ENCODE peak calls at places on chromosomes 16 and 17, in nine cellular contexts. One of them, this sample, is unnamed.

GRCh38 chr17:75869282-75870141 is 8.9 kb downstream of the TRIM47 start:
- DNase-seq in endodermal cell: peak
- DNase-seq in NCI-H510A treated with DMSO at 0.1 percent for 48 hours: no peak
- DNase-seq in cardiac muscle cell: peak
- DNase-seq in NCI-H2029: no peak
- DNase-seq in natural killer cell: no peak
- DNase-seq in bronchial epithelial cell: peak
- DNase-seq in type B pancreatic cell: no peak
- DNase-seq in H54: peak
- DNase-seq in this sample: peak

GRCh38 chr17:67624886-67625656 is 92.7 kb upstream of the NOL11 start:
- DNase-seq in endodermal cell: no peak
- DNase-seq in NCI-H510A treated with DMSO at 0.1 percent for 48 hours: peak
- DNase-seq in cardiac muscle cell: no peak
- DNase-seq in NCI-H2029: peak
- DNase-seq in natural killer cell: no peak
- DNase-seq in bronchial epithelial cell: no peak
- DNase-seq in type B pancreatic cell: no peak
- DNase-seq in H54: peak
- DNase-seq in this sample: no peak

GRCh38 chr16:852451-853185 is 52.1 kb upstream of the GNG13 start:
- DNase-seq in endodermal cell: no peak
- DNase-seq in NCI-H510A treated with DMSO at 0.1 percent for 48 hours: no peak
- DNase-seq in cardiac muscle cell: no peak
- DNase-seq in NCI-H2029: no peak
- DNase-seq in natural killer cell: no peak
- DNase-seq in bronchial epithelial cell: no peak
- DNase-seq in type B pancreatic cell: no peak
- DNase-seq in H54: no peak
- DNase-seq in this sample: no peak

GRCh38 chr16:65510850-65511249 is 389.0 kb upstream of the CDH11 start:
- DNase-seq in endodermal cell: peak
- DNase-seq in NCI-H510A treated with DMSO at 0.1 percent for 48 hours: no peak
- DNase-seq in cardiac muscle cell: peak
- DNase-seq in NCI-H2029: no peak
- DNase-seq in natural killer cell: no peak
- DNase-seq in bronchial epithelial cell: no peak
- DNase-seq in type B pancreatic cell: no peak
- DNase-seq in H54: no peak
- DNase-seq in this sample: no peak

GRCh38 chr16:27304881-27305280 is 8.9 kb upstream of the IL4R start:
- DNase-seq in endodermal cell: no peak
- DNase-seq in NCI-H510A treated with DMSO at 0.1 percent for 48 hours: no peak
- DNase-seq in cardiac muscle cell: no peak
- DNase-seq in NCI-H2029: no peak
- DNase-seq in natural killer cell: no peak
- DNase-seq in bronchial epithelial cell: no peak
- DNase-seq in type B pancreatic cell: no peak
- DNase-seq in H54: no peak
- DNase-seq in this sample: no peak

GRCh38 chr16:75289189-75289588 is 37.8 kb upstream of the BCAR1 start:
- DNase-seq in endodermal cell: peak
- DNase-seq in NCI-H510A treated with DMSO at 0.1 percent for 48 hours: no peak
- DNase-seq in cardiac muscle cell: peak
- DNase-seq in NCI-H2029: no peak
- DNase-seq in natural killer cell: no peak
- DNase-seq in bronchial epithelial cell: peak
- DNase-seq in type B pancreatic cell: no peak
- DNase-seq in H54: no peak
- DNase-seq in this sample: no peak

GRCh38 chr17:31266042-31266441 is 31.0 kb downstream of the OMG start:
- DNase-seq in endodermal cell: no peak
- DNase-seq in NCI-H510A treated with DMSO at 0.1 percent for 48 hours: no peak
- DNase-seq in cardiac muscle cell: no peak
- DNase-seq in NCI-H2029: no peak
- DNase-seq in natural killer cell: no peak
- DNase-seq in bronchial epithelial cell: peak
- DNase-seq in type B pancreatic cell: no peak
- DNase-seq in H54: no peak
- DNase-seq in this sample: no peak

GRCh38 chr16:84374160-84374489 is 5.8 kb downstream of the ATP2C2 start:
- DNase-seq in endodermal cell: no peak
- DNase-seq in NCI-H510A treated with DMSO at 0.1 percent for 48 hours: no peak
- DNase-seq in cardiac muscle cell: no peak
- DNase-seq in NCI-H2029: no peak
- DNase-seq in natural killer cell: no peak
- DNase-seq in bronchial epithelial cell: peak
- DNase-seq in type B pancreatic cell: no peak
- DNase-seq in H54: no peak
- DNase-seq in this sample: no peak

GRCh38 chr16:17076121-17076757 is 394.5 kb downstream of the XYLT1 start:
- DNase-seq in endodermal cell: no peak
- DNase-seq in NCI-H510A treated with DMSO at 0.1 percent for 48 hours: no peak
- DNase-seq in cardiac muscle cell: no peak
- DNase-seq in NCI-H2029: no peak
- DNase-seq in natural killer cell: no peak
- DNase-seq in bronchial epithelial cell: no peak
- DNase-seq in type B pancreatic cell: no peak
- DNase-seq in H54: no peak
- DNase-seq in this sample: no peak

GRCh38 chr17:82844796-82845162 is 5.0 kb upstream of the ZNF750 start:
- DNase-seq in endodermal cell: no peak
- DNase-seq in NCI-H510A treated with DMSO at 0.1 percent for 48 hours: no peak
- DNase-seq in cardiac muscle cell: no peak
- DNase-seq in NCI-H2029: no peak
- DNase-seq in natural killer cell: no peak
- DNase-seq in bronchial epithelial cell: no peak
- DNase-seq in type B pancreatic cell: no peak
- DNase-seq in H54: no peak
- DNase-seq in this sample: no peak

GRCh38 chr16:50478773-50479149 is 69.4 kb upstream of the NKD1 start:
- DNase-seq in endodermal cell: no peak
- DNase-seq in NCI-H510A treated with DMSO at 0.1 percent for 48 hours: peak
- DNase-seq in cardiac muscle cell: no peak
- DNase-seq in NCI-H2029: peak
- DNase-seq in natural killer cell: no peak
- DNase-seq in bronchial epithelial cell: no peak
- DNase-seq in type B pancreatic cell: no peak
- DNase-seq in H54: no peak
- DNase-seq in this sample: peak

GRCh38 chr16:55662641-55663040 is 6.9 kb downstream of the SLC6A2 start:
- DNase-seq in endodermal cell: no peak
- DNase-seq in NCI-H510A treated with DMSO at 0.1 percent for 48 hours: no peak
- DNase-seq in cardiac muscle cell: no peak
- DNase-seq in NCI-H2029: no peak
- DNase-seq in natural killer cell: no peak
- DNase-seq in bronchial epithelial cell: no peak
- DNase-seq in type B pancreatic cell: no peak
- DNase-seq in H54: no peak
- DNase-seq in this sample: no peak

GRCh38 chr17:77286641-77287431 is 146.1 kb downstream of the SEC14L1 start:
- DNase-seq in endodermal cell: no peak
- DNase-seq in NCI-H510A treated with DMSO at 0.1 percent for 48 hours: peak
- DNase-seq in cardiac muscle cell: peak
- DNase-seq in NCI-H2029: peak
- DNase-seq in natural killer cell: no peak
- DNase-seq in bronchial epithelial cell: peak
- DNase-seq in type B pancreatic cell: no peak
- DNase-seq in H54: peak
- DNase-seq in this sample: peak

GRCh38 chr16:64238576-64238975 is 883.3 kb downstream of the CDH11 start:
- DNase-seq in endodermal cell: no peak
- DNase-seq in NCI-H510A treated with DMSO at 0.1 percent for 48 hours: no peak
- DNase-seq in cardiac muscle cell: no peak
- DNase-seq in NCI-H2029: no peak
- DNase-seq in natural killer cell: no peak
- DNase-seq in bronchial epithelial cell: peak
- DNase-seq in type B pancreatic cell: no peak
- DNase-seq in H54: no peak
- DNase-seq in this sample: no peak

GRCh38 chr16:31094088-31094423 is 541 bp downstream of the VKORC1 start:
- DNase-seq in endodermal cell: peak
- DNase-seq in NCI-H510A treated with DMSO at 0.1 percent for 48 hours: peak
- DNase-seq in cardiac muscle cell: no peak
- DNase-seq in NCI-H2029: no peak
- DNase-seq in natural killer cell: no peak
- DNase-seq in bronchial epithelial cell: no peak
- DNase-seq in type B pancreatic cell: no peak
- DNase-seq in H54: no peak
- DNase-seq in this sample: no peak

GRCh38 chr16:3036726-3037315 is at the start of gene BICDL2:
- DNase-seq in endodermal cell: peak
- DNase-seq in NCI-H510A treated with DMSO at 0.1 percent for 48 hours: peak
- DNase-seq in cardiac muscle cell: no peak
- DNase-seq in NCI-H2029: no peak
- DNase-seq in natural killer cell: no peak
- DNase-seq in bronchial epithelial cell: no peak
- DNase-seq in type B pancreatic cell: no peak
- DNase-seq in H54: no peak
- DNase-seq in this sample: no peak

GRCh38 chr17:39626671-39627169 is at the start of gene PPP1R1B:
- DNase-seq in endodermal cell: peak
- DNase-seq in NCI-H510A treated with DMSO at 0.1 percent for 48 hours: no peak
- DNase-seq in cardiac muscle cell: no peak
- DNase-seq in NCI-H2029: no peak
- DNase-seq in natural killer cell: no peak
- DNase-seq in bronchial epithelial cell: no peak
- DNase-seq in type B pancreatic cell: no peak
- DNase-seq in H54: no peak
- DNase-seq in this sample: no peak

GRCh38 chr17:7557147-7557764 is 1.3 kb upstream of the TNFSF13 start:
- DNase-seq in endodermal cell: peak
- DNase-seq in NCI-H510A treated with DMSO at 0.1 percent for 48 hours: no peak
- DNase-seq in cardiac muscle cell: no peak
- DNase-seq in NCI-H2029: no peak
- DNase-seq in natural killer cell: no peak
- DNase-seq in bronchial epithelial cell: no peak
- DNase-seq in type B pancreatic cell: no peak
- DNase-seq in H54: no peak
- DNase-seq in this sample: no peak

GRCh38 chr17:33949100-33949499 is 306.0 kb upstream of the CCL2 start:
- DNase-seq in endodermal cell: peak
- DNase-seq in NCI-H510A treated with DMSO at 0.1 percent for 48 hours: no peak
- DNase-seq in cardiac muscle cell: no peak
- DNase-seq in NCI-H2029: no peak
- DNase-seq in natural killer cell: no peak
- DNase-seq in bronchial epithelial cell: no peak
- DNase-seq in type B pancreatic cell: no peak
- DNase-seq in H54: no peak
- DNase-seq in this sample: peak

GRCh38 chr17:74089869-74090464 is 113.5 kb upstream of the RPL38 start:
- DNase-seq in endodermal cell: peak
- DNase-seq in NCI-H510A treated with DMSO at 0.1 percent for 48 hours: peak
- DNase-seq in cardiac muscle cell: peak
- DNase-seq in NCI-H2029: peak
- DNase-seq in natural killer cell: peak
- DNase-seq in bronchial epithelial cell: peak
- DNase-seq in type B pancreatic cell: no peak
- DNase-seq in H54: peak
- DNase-seq in this sample: peak

GRCh38 chr17:29884995-29885394 is 45.0 kb downstream of the SSH2 start:
- DNase-seq in endodermal cell: no peak
- DNase-seq in NCI-H510A treated with DMSO at 0.1 percent for 48 hours: no peak
- DNase-seq in cardiac muscle cell: no peak
- DNase-seq in NCI-H2029: no peak
- DNase-seq in natural killer cell: no peak
- DNase-seq in bronchial epithelial cell: no peak
- DNase-seq in type B pancreatic cell: no peak
- DNase-seq in H54: no peak
- DNase-seq in this sample: no peak

GRCh38 chr16:68798398-68798797 is 44.9 kb upstream of the TANGO6 start:
- DNase-seq in endodermal cell: no peak
- DNase-seq in NCI-H510A treated with DMSO at 0.1 percent for 48 hours: peak
- DNase-seq in cardiac muscle cell: no peak
- DNase-seq in NCI-H2029: no peak
- DNase-seq in natural killer cell: no peak
- DNase-seq in bronchial epithelial cell: peak
- DNase-seq in type B pancreatic cell: no peak
- DNase-seq in H54: no peak
- DNase-seq in this sample: no peak

GRCh38 chr17:35423761-35424160 is 8.5 kb downstream of the SLFN12 start:
- DNase-seq in endodermal cell: no peak
- DNase-seq in NCI-H510A treated with DMSO at 0.1 percent for 48 hours: no peak
- DNase-seq in cardiac muscle cell: peak
- DNase-seq in NCI-H2029: no peak
- DNase-seq in natural killer cell: no peak
- DNase-seq in bronchial epithelial cell: peak
- DNase-seq in type B pancreatic cell: no peak
- DNase-seq in H54: no peak
- DNase-seq in this sample: no peak

GRCh38 chr16:47492428-47493357 is 31.6 kb downstream of the PHKB start:
- DNase-seq in endodermal cell: no peak
- DNase-seq in NCI-H510A treated with DMSO at 0.1 percent for 48 hours: no peak
- DNase-seq in cardiac muscle cell: peak
- DNase-seq in NCI-H2029: no peak
- DNase-seq in natural killer cell: no peak
- DNase-seq in bronchial epithelial cell: no peak
- DNase-seq in type B pancreatic cell: no peak
- DNase-seq in H54: no peak
- DNase-seq in this sample: peak

GRCh38 chr16:53996961-53997360 is 289.6 kb downstream of the IRX3 start:
- DNase-seq in endodermal cell: no peak
- DNase-seq in NCI-H510A treated with DMSO at 0.1 percent for 48 hours: no peak
- DNase-seq in cardiac muscle cell: no peak
- DNase-seq in NCI-H2029: no peak
- DNase-seq in natural killer cell: no peak
- DNase-seq in bronchial epithelial cell: no peak
- DNase-seq in type B pancreatic cell: no peak
- DNase-seq in H54: no peak
- DNase-seq in this sample: no peak

GRCh38 chr17:46777943-46778915 is 40.3 kb downstream of the WNT3 start:
- DNase-seq in endodermal cell: peak
- DNase-seq in NCI-H510A treated with DMSO at 0.1 percent for 48 hours: no peak
- DNase-seq in cardiac muscle cell: no peak
- DNase-seq in NCI-H2029: no peak
- DNase-seq in natural killer cell: no peak
- DNase-seq in bronchial epithelial cell: no peak
- DNase-seq in type B pancreatic cell: no peak
- DNase-seq in H54: no peak
- DNase-seq in this sample: peak

GRCh38 chr16:29974291-29975133 is 844 bp downstream of the TAOK2 start:
- DNase-seq in endodermal cell: peak
- DNase-seq in NCI-H510A treated with DMSO at 0.1 percent for 48 hours: no peak
- DNase-seq in cardiac muscle cell: peak
- DNase-seq in NCI-H2029: no peak
- DNase-seq in natural killer cell: no peak
- DNase-seq in bronchial epithelial cell: no peak
- DNase-seq in type B pancreatic cell: no peak
- DNase-seq in H54: no peak
- DNase-seq in this sample: peak

GRCh38 chr17:49217651-49218413 is 7.3 kb downstream of the ABI3 start:
- DNase-seq in endodermal cell: no peak
- DNase-seq in NCI-H510A treated with DMSO at 0.1 percent for 48 hours: no peak
- DNase-seq in cardiac muscle cell: no peak
- DNase-seq in NCI-H2029: no peak
- DNase-seq in natural killer cell: peak
- DNase-seq in bronchial epithelial cell: no peak
- DNase-seq in type B pancreatic cell: no peak
- DNase-seq in H54: no peak
- DNase-seq in this sample: no peak

GRCh38 chr17:68456529-68457167 is 648 bp downstream of the WIPI1 start:
- DNase-seq in endodermal cell: peak
- DNase-seq in NCI-H510A treated with DMSO at 0.1 percent for 48 hours: peak
- DNase-seq in cardiac muscle cell: peak
- DNase-seq in NCI-H2029: no peak
- DNase-seq in natural killer cell: no peak
- DNase-seq in bronchial epithelial cell: peak
- DNase-seq in type B pancreatic cell: no peak
- DNase-seq in H54: peak
- DNase-seq in this sample: no peak

This sample was measured in K562.